ENCODE peak calls at places on chromosomes 16 and 17, in seven cellular contexts. A, V, Q, Z, H, R and F are unnamed samples.

GRCh38 chr17:38510424-38511125 is 82.3 kb downstream of the ARHGAP23 start:
- DNase-seq in A (no peak), V (no peak), Q (peak; percentile 65), Z (no peak), H (no peak), R (no peak), F (no peak)

GRCh38 chr17:34291721-34292348 is 6.3 kb downstream of the CCL11 start:
- DNase-seq in A (no peak), V (no peak), Q (no peak), Z (no peak), H (no peak), R (no peak), F (no peak)

GRCh38 chr17:80095038-80095843 is 6.1 kb upstream of the GAA start:
- DNase-seq in A (no peak), V (no peak), Q (peak; percentile 73), Z (no peak), H (no peak), R (no peak), F (no peak)

GRCh38 chr16:51629602-51630001 is 478.5 kb upstream of the SALL1 start:
- DNase-seq in A (no peak), V (no peak), Q (no peak), Z (no peak), H (no peak), R (no peak), F (no peak)

GRCh38 chr16:57113664-57114063 is 21.3 kb downstream of the CPNE2 start:
- DNase-seq in A (no peak), V (no peak), Q (no peak), Z (no peak), H (no peak), R (no peak), F (no peak)

GRCh38 chr17:66268247-66268927 is 34.0 kb upstream of the PRKCA start:
- DNase-seq in A (no peak), V (no peak), Q (no peak), Z (no peak), H (no peak), R (no peak), F (peak; percentile 67)

GRCh38 chr17:80923211-80924110 is 68.2 kb upstream of the CHMP6 start:
- DNase-seq in A (no peak), V (no peak), Q (peak; percentile 55), Z (no peak), H (no peak), R (no peak), F (no peak)

GRCh38 chr16:81939164-81940067 is 71.9 kb downstream of the SDR42E1 start:
- DNase-seq in A (no peak), V (no peak), Q (no peak), Z (no peak), H (no peak), R (no peak), F (no peak)

GRCh38 chr16:65524997-65525396 is 403.1 kb upstream of the CDH11 start:
- DNase-seq in A (no peak), V (no peak), Q (no peak), Z (no peak), H (no peak), R (no peak), F (peak; percentile 98)

GRCh38 chr16:57469917-57470470 is 7.5 kb downstream of the POLR2C start:
- DNase-seq in A (no peak), V (no peak), Q (no peak), Z (no peak), H (no peak), R (no peak), F (no peak)

GRCh38 chr17:2103456-2103855 is 48.6 kb downstream of the HIC1 start:
- DNase-seq in A (no peak), V (no peak), Q (no peak), Z (no peak), H (no peak), R (no peak), F (no peak)

GRCh38 chr16:4614571-4615388 is at the start of gene UBALD1:
- DNase-seq in A (peak; percentile 39), V (peak; percentile 90), Q (peak; percentile 96), Z (peak; percentile 86), H (peak; percentile 66), R (peak; percentile 69), F (peak; percentile 82)

GRCh38 chr16:4615389-4616046 is 830 bp upstream of the UBALD1 start:
- DNase-seq in A (no peak), V (no peak), Q (no peak), Z (peak; percentile 56), H (no peak), R (no peak), F (no peak)

GRCh38 chr16:4613636-4614570 is 785 bp downstream of the UBALD1 start:
- DNase-seq in A (no peak), V (no peak), Q (peak; percentile 88), Z (no peak), H (no peak), R (peak; percentile 34), F (no peak)

GRCh38 chr16:4617880-4618279 is 3.2 kb upstream of the UBALD1 start:
- DNase-seq in A (no peak), V (no peak), Q (no peak), Z (no peak), H (no peak), R (no peak), F (no peak)

GRCh38 chr16:4616047-4616811 is 1.5 kb upstream of the UBALD1 start:
- DNase-seq in A (peak; percentile 98), V (peak; percentile 100), Q (peak; percentile 98), Z (peak; percentile 100), H (peak; percentile 99), R (peak; percentile 98), F (peak; percentile 94)
- H3K4me1 ChIP-seq in A (peaks cover 49% of the 10 kb centered on the region), V (peaks cover 24% of the 10 kb centered on the region), Q (peaks cover 55% of the 10 kb centered on the region), Z (peaks cover 18% of the 10 kb centered on the region), H (peaks cover 32% of the 10 kb centered on the region), R (peaks cover 38% of the 10 kb centered on the region), F (peaks cover 32% of the 10 kb centered on the region)

GRCh38 chr17:74770498-74771318 is 5.4 kb downstream of the NAT9 start:
- DNase-seq in A (peak; percentile 62), V (peak; percentile 83), Q (peak; percentile 93), Z (peak; percentile 47), H (peak; percentile 63), R (peak; percentile 74), F (no peak)
- H3K36me3 ChIP-seq in A (peaks cover 66% of the 10 kb centered on the region), V (no peaks in the 10 kb centered on the region), Q (no peaks in the 10 kb centered on the region), Z (no peaks in the 10 kb centered on the region), H (peaks cover 71% of the 10 kb centered on the region), R (peaks cover 67% of the 10 kb centered on the region), F (peaks cover 75% of the 10 kb centered on the region)

GRCh38 chr17:46029627-46030026 is 30.6 kb downstream of the STH start:
- DNase-seq in A (no peak), V (no peak), Q (no peak), Z (no peak), H (no peak), R (no peak), F (no peak)
- H3K27ac ChIP-seq in A (no peak overlapping the region), V (no peak overlapping the region), Q (no peak overlapping the region), Z (no peak overlapping the region), H (no peak overlapping the region), R (no peak overlapping the region), F (no peak overlapping the region)

DNA sequence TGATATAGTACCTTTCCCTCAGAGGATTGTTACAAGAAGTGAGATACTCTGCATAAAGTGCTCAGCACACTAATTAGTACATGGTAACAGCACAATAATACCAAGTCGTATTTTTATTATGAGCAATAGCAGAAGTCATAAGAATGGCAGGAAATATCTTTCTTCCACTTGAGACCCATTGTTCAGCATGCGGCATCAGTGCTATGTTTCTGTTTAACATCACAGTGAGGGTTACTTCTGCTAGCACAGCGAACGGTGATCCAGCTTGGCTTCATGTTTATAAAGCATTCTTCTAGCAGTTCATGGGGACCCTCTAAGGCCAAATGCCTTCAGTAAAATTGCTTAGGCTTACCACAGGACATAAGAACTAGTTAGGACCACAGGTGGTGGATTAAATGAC is 83.1 kb downstream of the MYO1D start:
- DNase-seq in A (no peak), V (no peak), Q (no peak), Z (no peak), H (no peak), R (no peak), F (no peak)
- H3K4me1 ChIP-seq in A (no peaks in the 10 kb centered on the region), V (no peaks in the 10 kb centered on the region), Q (no peaks in the 10 kb centered on the region), Z (no peaks in the 10 kb centered on the region), H (no peaks in the 10 kb centered on the region), R (no peaks in the 10 kb centered on the region), F (no peaks in the 10 kb centered on the region)

DNA sequence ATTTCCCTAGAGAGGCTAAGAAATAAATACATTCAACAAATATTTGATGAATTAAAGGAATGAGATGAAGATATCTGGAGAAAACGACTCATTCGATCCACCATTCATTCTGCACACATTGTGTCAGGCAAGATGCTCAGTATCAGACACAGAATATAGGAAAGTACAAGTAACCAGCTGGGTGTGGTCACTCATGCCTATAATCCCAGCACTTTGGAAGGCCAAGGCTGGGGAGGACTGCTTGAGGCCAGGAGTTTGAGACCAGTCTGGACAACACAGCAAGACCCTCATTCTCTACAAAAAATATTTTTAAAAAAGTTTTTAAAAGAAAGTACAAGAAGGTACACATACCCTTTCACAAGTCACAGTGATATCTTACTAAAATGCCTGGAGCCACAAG is 42.3 kb downstream of the CRLF3 start:
- DNase-seq in A (no peak), V (no peak), Q (no peak), Z (no peak), H (no peak), R (no peak), F (no peak)
- H3K36me3 ChIP-seq in A (peaks cover 39% of the 10 kb centered on the region), V (no peaks in the 10 kb centered on the region), Q (no peaks in the 10 kb centered on the region), Z (no peaks in the 10 kb centered on the region), H (peaks cover 40% of the 10 kb centered on the region), R (peaks cover 10% of the 10 kb centered on the region), F (peaks cover 68% of the 10 kb centered on the region)

GRCh38 chr17:8480011-8480976 is 44.6 kb downstream of the NDEL1 start:
- DNase-seq in A (no peak), V (no peak), Q (no peak), Z (peak; percentile 54), H (no peak), R (no peak), F (no peak)
- H3K27ac ChIP-seq in A (no peak overlapping the region), V (no peak overlapping the region), Q (peak overlapping the region; percentile 14), Z (peak overlapping the region; percentile 62), H (no peak overlapping the region), R (no peak overlapping the region), F (no peak overlapping the region)